ENCODE peak calls at places on chromosome 19, in nine cellular contexts. X is endothelial cell of umbilical vein, N is breast epithelium, B is tibial nerve, T is GM12878, U is ovary, L is Peyer's patch, G is uterus, E is esophagus muscularis mucosa. C is an unnamed sample.

GRCh38 chr19:3932931-3933810 is at the start of gene NMRK2:
- DNase-seq in N (no peak), G (no peak), T (no peak), L (no peak), B (no peak), U (no peak), X (no peak), E (no peak), C (no peak)

GRCh38 chr19:46670874-46671273 is 9.9 kb upstream of the DACT3 start:
- DNase-seq in E (no peak), B (no peak), U (no peak), L (no peak), T (no peak), N (no peak), X (peak; percentile 21), G (no peak), C (no peak)

GRCh38 chr19:7272856-7273578 is 21.2 kb downstream of the INSR start:
- DNase-seq in G (no peak), U (no peak), L (no peak), X (no peak), B (no peak), N (no peak), E (no peak), T (peak; percentile 64), C (no peak)

GRCh38 chr19:50663280-50663790 is 14.1 kb downstream of the C19orf81 start:
- DNase-seq in X (no peak), U (no peak), N (no peak), T (no peak), G (no peak), B (no peak), E (no peak), L (no peak), C (no peak)

GRCh38 chr19:43229315-43229714 is 23.9 kb upstream of the PSG4 start:
- DNase-seq in T (no peak), X (no peak), E (no peak), L (no peak), G (no peak), U (no peak), B (no peak), N (no peak), C (no peak)

GRCh38 chr19:32287811-32288227 is 57.6 kb upstream of the ZNF507 start:
- DNase-seq in G (peak; percentile 66), E (peak; percentile 90), X (peak; percentile 43), T (no peak), N (no peak), B (peak; percentile 63), L (peak; percentile 72), U (peak; percentile 47), C (no peak)

GRCh38 chr19:44807162-44807561 is 1.7 kb upstream of the BCAM start:
- DNase-seq in N (peak; percentile 84), G (no peak), U (no peak), L (peak; percentile 80), X (no peak), T (no peak), E (no peak), B (no peak), C (no peak)

GRCh38 chr19:7926727-7927604 is 1.0 kb upstream of the CTXN1 start:
- DNase-seq in X (no peak), B (no peak), G (no peak), U (peak; percentile 66), T (no peak), L (no peak), N (no peak), E (no peak), C (no peak)

GRCh38 chr19:41175825-41176734 is 16.9 kb upstream of the CYP2S1 start:
- DNase-seq in E (no peak), G (no peak), L (peak; percentile 70), N (no peak), T (no peak), U (no peak), X (no peak), B (peak; percentile 24), C (no peak)

GRCh38 chr19:3573162-3573857 is 566 bp downstream of the HMG20B start:
- DNase-seq in U (no peak), B (no peak), E (no peak), T (no peak), N (no peak), L (no peak), X (no peak), G (no peak), C (no peak)

GRCh38 chr19:5799247-5800241 is 5.3 kb upstream of the NRTN start:
- DNase-seq in T (no peak), U (peak; percentile 26), E (no peak), L (no peak), B (no peak), G (no peak), X (peak; percentile 46), N (no peak), C (no peak)

GRCh38 chr19:53037101-53038097 is 7.1 kb upstream of the ERVV-2 start:
- DNase-seq in E (no peak), X (peak; percentile 42), G (no peak), U (no peak), L (no peak), B (no peak), N (no peak), T (no peak), C (no peak)

GRCh38 chr19:48308695-48309586 is 16.4 kb upstream of the EMP3 start:
- DNase-seq in G (no peak), T (no peak), L (no peak), N (no peak), X (peak; percentile 25), B (no peak), U (no peak), E (no peak), C (no peak)

GRCh38 chr19:34184880-34185491 is 12.7 kb downstream of the LSM14A start:
- DNase-seq in X (no peak), U (no peak), G (no peak), E (no peak), T (no peak), L (no peak), N (no peak), B (no peak), C (no peak)

GRCh38 chr19:8251025-8251472 is 41.9 kb downstream of the CERS4 start:
- DNase-seq in E (peak; percentile 92), B (peak; percentile 63), X (no peak), U (peak; percentile 55), N (peak; percentile 81), G (peak; percentile 73), T (no peak), L (no peak), C (no peak)

GRCh38 chr19:7450243-7451223 is 38.3 kb downstream of the PEX11G start:
- DNase-seq in G (no peak), L (no peak), B (no peak), N (no peak), X (peak; percentile 67), T (peak; percentile 49), U (no peak), E (peak; percentile 98), C (no peak)

GRCh38 chr19:19661141-19661674 is 2.3 kb downstream of the ATP13A1 start:
- DNase-seq in X (no peak), B (no peak), U (peak; percentile 17), N (no peak), L (no peak), E (no peak), T (no peak), G (no peak), C (no peak)

GRCh38 chr19:51293571-51294210 is 17.8 kb upstream of the IGLON5 start:
- DNase-seq in E (no peak), L (no peak), T (no peak), U (no peak), X (no peak), B (no peak), G (no peak), N (no peak), C (no peak)

DNA sequence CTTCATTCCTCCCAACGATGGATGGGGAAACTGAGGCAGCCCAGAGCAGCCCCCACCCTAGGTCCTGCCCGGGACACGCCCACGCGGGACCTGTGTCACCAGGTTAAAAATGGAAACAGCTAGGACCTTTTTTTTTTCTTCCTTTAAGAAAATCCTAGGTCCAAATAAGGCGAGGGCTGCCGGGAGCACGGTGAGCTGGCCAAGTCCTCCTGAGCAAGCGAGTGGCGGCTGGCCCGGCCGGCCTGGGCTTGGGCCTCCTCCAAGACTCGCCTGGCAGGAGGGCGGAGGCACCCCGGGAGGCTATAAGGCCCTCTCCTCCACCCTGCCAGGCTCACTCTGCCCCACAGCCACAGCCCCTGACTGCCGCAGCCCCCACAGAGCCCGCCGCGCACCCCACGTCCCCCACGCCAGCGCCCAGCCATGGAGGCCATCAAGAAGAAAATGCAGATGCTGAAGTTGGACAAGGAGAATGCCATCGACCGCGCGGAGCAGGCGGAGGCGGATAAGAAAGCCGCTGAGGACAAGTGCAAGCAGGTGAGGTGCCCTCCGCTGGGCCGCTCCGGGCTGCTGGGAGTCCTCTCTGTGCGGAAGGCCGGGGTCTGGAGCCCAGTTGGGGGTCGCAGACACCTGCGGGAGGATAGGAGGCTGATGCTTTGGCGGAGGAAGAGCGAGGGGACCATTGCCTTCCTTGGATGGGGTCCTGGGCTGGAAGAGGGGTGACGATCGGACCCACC is 8.9 kb upstream of the TPM4 start:
- DNase-seq in B (no peak), G (peak; percentile 88), N (peak; percentile 87), U (peak; percentile 81), X (peak; percentile 50), E (no peak), L (peak; percentile 70), T (no peak), C (no peak)
- TF ChIP-seq POLR2A in B (no peak), G (peak; percentile 88), N (peak; percentile 76), U (peak; percentile 22), X (peak; percentile 14), E (peak; percentile 81), L (no peak), T (no peak), C (no peak)

DNA sequence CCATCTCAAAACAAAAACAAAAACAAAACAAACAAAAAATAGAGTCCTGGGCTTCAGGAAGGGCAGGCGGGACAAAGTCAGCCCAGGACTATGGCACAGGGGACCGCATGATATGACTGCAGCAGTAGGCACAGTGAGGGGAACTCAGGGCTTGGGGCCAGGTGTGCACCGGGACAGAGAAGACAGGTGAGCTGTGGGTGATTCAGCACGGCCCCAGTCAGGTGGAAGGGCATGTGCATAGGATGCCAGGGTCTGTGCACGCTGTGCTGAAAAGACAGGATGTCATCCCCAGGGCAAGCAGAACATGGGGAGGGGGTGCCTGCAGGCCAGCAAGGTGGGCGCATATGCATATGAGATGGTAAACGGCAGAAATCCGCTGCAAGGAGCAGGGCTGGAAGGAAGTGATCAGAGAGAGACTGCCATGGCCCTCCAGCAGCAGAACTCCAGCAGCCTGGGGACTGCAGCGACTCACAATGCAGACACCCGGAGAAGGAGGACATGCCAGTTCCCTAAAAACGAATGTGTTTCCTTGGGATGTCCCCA is 15.0 kb downstream of the EPS15L1 start:
- DNase-seq in G (no peak), N (no peak), E (no peak), U (no peak), B (no peak), T (no peak), X (no peak), L (no peak), C (no peak)
- TF ChIP-seq POLR2A in G (no peak), N (no peak), E (no peak), U (no peak), B (no peak), T (no peak), X (no peak), L (no peak), C (no peak)

GRCh38 chr19:2049741-2050348 is 1.2 kb downstream of the MKNK2 start:
- DNase-seq in N (peak; percentile 88), L (peak; percentile 89), U (peak; percentile 83), E (no peak), G (peak; percentile 80), X (peak; percentile 56), B (peak; percentile 80), T (no peak), C (no peak)
- TF ChIP-seq POLR2A in N (peak; percentile 74), L (peak; percentile 81), U (peak; percentile 85), E (peak; percentile 72), G (peak; percentile 68), X (no peak), B (peak; percentile 79), T (peak; percentile 66), C (peak; percentile 49)

GRCh38 chr19:39398297-39398864 is 7.2 kb downstream of the MED29 start:
- DNase-seq in E (no peak), N (no peak), X (no peak), L (peak; percentile 87), B (peak; percentile 57), G (peak; percentile 60), T (no peak), U (peak; percentile 46), C (no peak)
- TF ChIP-seq POLR2A in E (peak; percentile 16), N (no peak), X (no peak), L (peak; percentile 89), B (peak; percentile 20), G (no peak), T (peak; percentile 28), U (peak; percentile 11), C (no peak)